ENCODE peak calls at places on chromosome 16, in seven cellular contexts. K is mammary epithelial cell, W is PC-9, J is ascending aorta, Z is tibial nerve, T is astrocyte, L is AG04450. M is an unnamed sample. For H3K27me3, the result is how much of the 10 kb centered on the place peaks cover.

GRCh38 chr16:88700322-88700635 is 5.9 kb downstream of the RNF166 start:
- DNase-seq in L (no peak), Z (no peak), K (no peak), W (no peak), T (no peak), J (no peak), M (no peak)

GRCh38 chr16:71623597-71623996 is 2.4 kb upstream of the MARVELD3 start:
- DNase-seq in Z (no peak), K (no peak), T (no peak), L (no peak), W (no peak), J (no peak), M (no peak)

GRCh38 chr16:4365615-4366014 is 6.0 kb upstream of the VASN start:
- DNase-seq in J (no peak), K (no peak), L (no peak), T (no peak), Z (no peak), W (no peak), M (no peak)

GRCh38 chr16:70737377-70738082 is 51.7 kb upstream of the MTSS2 start:
- DNase-seq in T (peak), L (peak), W (peak), J (peak), K (peak), Z (peak), M (peak)

GRCh38 chr16:46746821-46747776 is 1.0 kb downstream of the MYLK3 start:
- DNase-seq in K (no peak), W (no peak), T (no peak), J (no peak), L (no peak), Z (no peak), M (peak)

GRCh38 chr16:20300312-20301097 is 26.8 kb downstream of the GP2 start:
- DNase-seq in J (no peak), L (no peak), W (peak), T (peak), Z (no peak), K (peak), M (no peak)

GRCh38 chr16:70735141-70735979 is 49.5 kb upstream of the MTSS2 start:
- DNase-seq in T (no peak), W (no peak), K (no peak), J (no peak), Z (no peak), L (peak), M (no peak)

GRCh38 chr16:25134306-25134705 is 22.8 kb downstream of the LCMT1 start:
- DNase-seq in Z (no peak), W (no peak), T (peak), K (no peak), L (no peak), J (no peak), M (no peak)

GRCh38 chr16:4293822-4294457 is 21.1 kb upstream of the TFAP4 start:
- DNase-seq in Z (no peak), T (peak), W (peak), K (peak), L (no peak), J (no peak), M (peak)

GRCh38 chr16:85279874-85280545 is 167.7 kb upstream of the CIBAR2 start:
- DNase-seq in T (no peak), J (no peak), W (no peak), Z (peak), L (no peak), K (no peak), M (peak)

GRCh38 chr16:30731411-30731810 is 16.8 kb upstream of the PHKG2 start:
- DNase-seq in T (no peak), J (no peak), Z (no peak), W (no peak), L (no peak), K (peak), M (no peak)

GRCh38 chr16:14420721-14421488 is 209.2 kb downstream of the PARN start:
- DNase-seq in K (no peak), J (no peak), T (no peak), Z (no peak), W (no peak), L (no peak), M (no peak)

GRCh38 chr16:89193021-89193575 is 7.2 kb downstream of the SLC22A31 start:
- DNase-seq in T (peak), Z (no peak), W (peak), K (no peak), J (no peak), L (no peak), M (no peak)

GRCh38 chr16:66044089-66044488 is 322.4 kb upstream of the CDH5 start:
- DNase-seq in W (no peak), T (no peak), L (no peak), K (no peak), Z (no peak), J (no peak), M (no peak)

GRCh38 chr16:68200120-68200783 is 35.7 kb downstream of the ESRP2 start:
- DNase-seq in J (no peak), T (peak), L (no peak), W (no peak), K (peak), Z (no peak), M (no peak)

GRCh38 chr16:28925386-28926228 is 569 bp upstream of the RABEP2 start:
- DNase-seq in W (peak), L (no peak), K (peak), Z (peak), T (peak), J (no peak), M (peak)

GRCh38 chr16:4839942-4840341 is 7.1 kb downstream of the GLYR1 start:
- DNase-seq in J (no peak), K (no peak), Z (no peak), L (no peak), T (no peak), W (no peak), M (no peak)

GRCh38 chr16:84159006-84159405 is 13.9 kb downstream of the DNAAF1 start:
- DNase-seq in K (no peak), J (no peak), Z (no peak), W (no peak), T (no peak), L (no peak), M (no peak)

GRCh38 chr16:77297996-77298637 is 98.9 kb downstream of the SYCE1L start:
- DNase-seq in W (no peak), J (no peak), K (peak), T (peak), Z (no peak), L (no peak), M (no peak)

GRCh38 chr16:8714143-8714542 is 39.7 kb downstream of the ABAT start:
- DNase-seq in W (no peak), T (no peak), Z (no peak), J (no peak), K (no peak), L (no peak), M (no peak)

GRCh38 chr16:66359012-66359411 is 7.5 kb upstream of the CDH5 start:
- DNase-seq in T (peak), J (no peak), W (peak), Z (no peak), K (peak), L (no peak), M (no peak)

GRCh38 chr16:72300892-72301291 is 128.9 kb upstream of the PMFBP1 start:
- DNase-seq in J (no peak), L (no peak), K (no peak), T (no peak), W (no peak), Z (no peak), M (no peak)

GRCh38 chr16:80824623-80825364 is 20.4 kb upstream of the CDYL2 start:
- DNase-seq in T (peak), W (no peak), J (no peak), K (peak), L (peak), Z (no peak), M (no peak)
- TF ChIP-seq CTCF in T (peak), W (peak), J (no peak), K (peak), L (peak), Z (peak), M (peak)

DNA sequence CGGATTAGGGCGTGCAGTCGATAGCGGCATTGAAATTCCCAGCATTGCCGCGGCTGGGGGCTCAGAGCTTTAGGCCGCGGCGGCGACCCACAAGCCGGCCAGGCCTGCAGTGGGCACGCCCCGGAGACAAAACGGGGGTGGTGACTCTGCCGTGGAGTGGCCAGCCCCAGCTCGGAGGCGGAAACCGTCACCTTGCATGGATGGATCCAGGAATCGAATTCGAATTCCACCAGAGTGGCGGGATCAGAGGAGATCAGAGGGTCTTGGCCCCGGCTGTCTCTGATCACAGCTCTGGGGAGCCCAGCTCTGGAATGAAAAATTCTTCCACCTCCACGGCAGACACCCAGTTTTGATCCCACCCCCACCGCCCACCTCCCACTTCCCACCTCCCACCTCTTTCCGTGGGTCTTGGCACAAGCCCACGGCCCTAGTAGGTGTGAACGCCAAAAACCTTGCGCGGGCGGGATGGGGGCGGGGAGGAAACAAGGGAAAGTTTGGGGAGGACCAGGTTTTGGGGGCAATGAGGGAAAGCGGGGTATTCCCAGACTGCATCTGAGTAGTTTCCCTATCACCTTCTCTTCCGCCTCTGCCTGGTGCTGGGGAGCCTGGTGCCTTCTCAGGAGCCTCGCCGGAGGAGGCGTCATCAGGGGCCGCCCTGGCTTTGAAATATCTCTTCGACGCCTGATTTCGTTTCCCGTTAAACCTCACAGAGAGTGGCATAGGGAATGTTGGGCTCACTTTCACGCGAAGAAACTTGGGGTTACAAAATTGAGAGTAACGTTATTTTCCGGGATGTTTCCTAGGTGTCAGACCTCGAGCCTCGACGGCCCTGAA is 1.4 kb upstream of the IRX3 start:
- DNase-seq in Z (no peak), J (no peak), T (no peak), L (no peak), K (no peak), W (peak), M (no peak)
- H3K27me3 ChIP-seq in Z (under half), J (under half), T (under half), L (half or more), K (under half), W (under half), M (half or more)

GRCh38 chr16:1983544-1984346 is at the start of gene GFER:
- DNase-seq in W (peak), J (peak), K (peak), T (peak), Z (peak), L (peak), M (peak)
- TF ChIP-seq CTCF in W (no peak), J (peak), K (peak), T (no peak), Z (no peak), L (peak), M (peak)

DNA sequence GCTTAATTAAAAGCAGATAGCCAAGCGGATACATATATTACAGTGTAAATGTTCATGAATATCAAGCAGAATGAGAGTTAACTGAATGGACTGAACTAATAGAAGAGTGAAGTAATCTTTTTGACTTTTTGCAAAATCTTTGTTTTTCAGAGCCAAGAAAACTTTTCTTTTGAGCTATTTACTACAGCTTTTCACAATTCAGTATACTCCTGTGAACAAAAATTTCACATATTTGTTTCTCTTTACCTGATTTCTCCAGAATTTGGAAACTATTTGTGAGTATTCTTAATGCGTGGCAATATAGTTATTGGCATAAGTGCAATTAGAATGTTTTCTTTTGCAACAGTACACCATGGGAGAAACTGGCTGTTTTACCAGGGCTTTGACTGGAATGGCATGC is 9.1 kb upstream of the DUXB start:
- DNase-seq in Z (no peak), K (no peak), W (no peak), T (no peak), J (no peak), L (no peak), M (no peak)
- H3K27me3 ChIP-seq in Z (under half), K (under half), W (under half), T (under half), J (under half), L (under half), M (under half)

GRCh38 chr16:56355221-56355620 is 70.1 kb downstream of the AMFR start:
- DNase-seq in L (no peak), W (no peak), T (no peak), K (no peak), J (no peak), Z (peak), M (peak)

GRCh38 chr16:56354746-56355145 is 70.6 kb downstream of the AMFR start:
- DNase-seq in K (no peak), L (no peak), J (no peak), T (no peak), W (no peak), Z (peak), M (peak)

GRCh38 chr16:56356276-56357241 is 68.8 kb downstream of the AMFR start:
- DNase-seq in Z (peak), T (peak), K (peak), J (no peak), L (peak), W (peak), M (peak)

GRCh38 chr16:56357291-56357764 is 68.0 kb downstream of the AMFR start:
- DNase-seq in L (no peak), J (no peak), Z (peak), T (peak), W (no peak), K (peak), M (peak)

GRCh38 chr16:56355786-56356275 is 69.5 kb downstream of the AMFR start:
- DNase-seq in K (no peak), L (no peak), Z (peak), J (no peak), T (no peak), W (no peak), M (peak)
- TF ChIP-seq CTCF in K (no peak), L (no peak), Z (no peak), J (no peak), T (no peak), W (no peak), M (no peak)

GRCh38 chr16:1279081-1279944 is 23.4 kb downstream of the TPSD1 start:
- DNase-seq in W (no peak), J (no peak), K (no peak), L (no peak), Z (no peak), T (no peak), M (no peak)
- H3K27me3 ChIP-seq in W (half or more), J (under half), K (under half), L (under half), Z (under half), T (under half), M (under half)

DNA sequence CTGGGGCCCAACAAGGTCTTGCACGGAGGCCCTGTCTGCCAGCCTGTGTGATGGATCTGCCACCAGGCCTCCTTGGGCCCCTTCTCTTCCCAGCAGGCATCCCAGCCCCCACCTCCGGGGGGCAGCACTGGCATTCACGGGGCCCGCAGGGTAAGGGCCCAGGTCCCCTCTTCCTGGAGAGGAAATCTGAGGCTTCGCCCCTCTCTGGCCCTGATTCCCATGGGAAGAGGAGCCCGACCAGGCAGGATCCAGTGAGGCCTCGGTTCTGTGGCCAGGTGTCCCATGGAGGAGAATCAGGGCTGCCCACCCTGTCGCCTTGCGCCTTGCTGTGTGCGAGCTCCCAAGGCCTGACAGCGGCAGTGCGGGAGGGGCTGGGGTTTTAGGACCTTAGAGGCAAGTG is 48.4 kb downstream of the PDPK1 start:
- DNase-seq in L (no peak), J (no peak), W (no peak), Z (no peak), T (no peak), K (no peak), M (no peak)
- TF ChIP-seq CTCF in L (no peak), J (no peak), W (no peak), Z (no peak), T (no peak), K (no peak), M (no peak)

GRCh38 chr16:87628940-87629339 is 26.6 kb downstream of the JPH3 start:
- DNase-seq in Z (no peak), J (no peak), W (no peak), L (no peak), K (peak), T (peak), M (no peak)
- H3K27me3 ChIP-seq in Z (under half), J (under half), W (half or more), L (under half), K (under half), T (under half), M (under half)

DNA sequence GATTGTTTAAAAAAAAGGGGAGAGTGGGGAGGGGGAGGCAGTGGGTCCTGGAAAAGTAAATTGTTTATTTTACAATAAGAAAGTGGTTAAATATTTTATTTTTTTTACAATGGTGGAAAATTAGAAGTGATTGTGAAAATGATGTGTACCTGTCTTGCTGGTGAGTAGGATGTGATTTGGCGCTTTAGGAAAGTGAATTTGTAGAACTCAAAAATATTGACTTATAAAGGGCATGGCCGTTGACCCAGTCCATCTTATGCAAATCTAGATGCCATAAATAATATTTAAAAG is 10.2 kb upstream of the CES1 start:
- DNase-seq in L (no peak), W (no peak), K (no peak), J (no peak), T (no peak), Z (no peak), M (no peak)
- TF ChIP-seq CTCF in L (no peak), W (no peak), K (no peak), J (no peak), T (no peak), Z (no peak), M (no peak)